ENCODE peak calls at places on chromosomes 16 and 17, in six cellular contexts. One of them, this sample, is unnamed.

GRCh38 chr17:44170499-44171201 is at the start of gene ASB16:
- DNase-seq in fibroblast of pulmonary artery: no peak
- DNase-seq in hepatic stellate cell: peak
- DNase-seq in anterior cingulate cortex: no peak
- DNase-seq in HTR-8/SVneo: no peak
- DNase-seq in activated CD4-positive, CD25-positive, alpha-beta regulatory T cell treated with anti-CD3 and anti-CD28 coated beads, Interleukin-2, amount 50 U/mL, for 16 hours: no peak
- DNase-seq in this sample: no peak

GRCh38 chr17:48505788-48506187 is 25.0 kb downstream of the HOXB1 start:
- DNase-seq in fibroblast of pulmonary artery: peak
- DNase-seq in hepatic stellate cell: peak
- DNase-seq in anterior cingulate cortex: no peak
- DNase-seq in HTR-8/SVneo: peak
- DNase-seq in activated CD4-positive, CD25-positive, alpha-beta regulatory T cell treated with anti-CD3 and anti-CD28 coated beads, Interleukin-2, amount 50 U/mL, for 16 hours: no peak
- DNase-seq in this sample: peak

GRCh38 chr17:38958756-38959155 is 8.4 kb downstream of the FBXO47 start:
- DNase-seq in fibroblast of pulmonary artery: peak
- DNase-seq in hepatic stellate cell: no peak
- DNase-seq in anterior cingulate cortex: no peak
- DNase-seq in HTR-8/SVneo: peak
- DNase-seq in activated CD4-positive, CD25-positive, alpha-beta regulatory T cell treated with anti-CD3 and anti-CD28 coated beads, Interleukin-2, amount 50 U/mL, for 16 hours: no peak
- DNase-seq in this sample: no peak

GRCh38 chr16:14248791-14249190 is 177.7 kb downstream of the MRTFB start:
- DNase-seq in fibroblast of pulmonary artery: no peak
- DNase-seq in hepatic stellate cell: no peak
- DNase-seq in anterior cingulate cortex: no peak
- DNase-seq in HTR-8/SVneo: no peak
- DNase-seq in activated CD4-positive, CD25-positive, alpha-beta regulatory T cell treated with anti-CD3 and anti-CD28 coated beads, Interleukin-2, amount 50 U/mL, for 16 hours: no peak
- DNase-seq in this sample: no peak

GRCh38 chr16:53091508-53092211 is 36.9 kb downstream of the CHD9 start:
- DNase-seq in fibroblast of pulmonary artery: peak
- DNase-seq in hepatic stellate cell: peak
- DNase-seq in anterior cingulate cortex: peak
- DNase-seq in HTR-8/SVneo: no peak
- DNase-seq in activated CD4-positive, CD25-positive, alpha-beta regulatory T cell treated with anti-CD3 and anti-CD28 coated beads, Interleukin-2, amount 50 U/mL, for 16 hours: no peak
- DNase-seq in this sample: no peak

GRCh38 chr17:44794699-44795413 is 35.2 kb downstream of the GJC1 start:
- DNase-seq in fibroblast of pulmonary artery: peak
- DNase-seq in hepatic stellate cell: peak
- DNase-seq in anterior cingulate cortex: no peak
- DNase-seq in HTR-8/SVneo: peak
- DNase-seq in activated CD4-positive, CD25-positive, alpha-beta regulatory T cell treated with anti-CD3 and anti-CD28 coated beads, Interleukin-2, amount 50 U/mL, for 16 hours: no peak
- DNase-seq in this sample: peak

GRCh38 chr16:3171181-3171854 is 16.7 kb upstream of the OR1F1 start:
- DNase-seq in fibroblast of pulmonary artery: no peak
- DNase-seq in hepatic stellate cell: no peak
- DNase-seq in anterior cingulate cortex: no peak
- DNase-seq in HTR-8/SVneo: no peak
- DNase-seq in activated CD4-positive, CD25-positive, alpha-beta regulatory T cell treated with anti-CD3 and anti-CD28 coated beads, Interleukin-2, amount 50 U/mL, for 16 hours: no peak
- DNase-seq in this sample: no peak

GRCh38 chr17:28599311-28600184 is 723 bp upstream of the SPAG5 start:
- DNase-seq in fibroblast of pulmonary artery: peak
- DNase-seq in hepatic stellate cell: peak
- DNase-seq in anterior cingulate cortex: peak
- DNase-seq in HTR-8/SVneo: peak
- DNase-seq in activated CD4-positive, CD25-positive, alpha-beta regulatory T cell treated with anti-CD3 and anti-CD28 coated beads, Interleukin-2, amount 50 U/mL, for 16 hours: peak
- DNase-seq in this sample: peak

GRCh38 chr16:65672960-65673359 is 551.1 kb upstream of the CDH11 start:
- DNase-seq in fibroblast of pulmonary artery: peak
- DNase-seq in hepatic stellate cell: no peak
- DNase-seq in anterior cingulate cortex: no peak
- DNase-seq in HTR-8/SVneo: no peak
- DNase-seq in activated CD4-positive, CD25-positive, alpha-beta regulatory T cell treated with anti-CD3 and anti-CD28 coated beads, Interleukin-2, amount 50 U/mL, for 16 hours: no peak
- DNase-seq in this sample: no peak

GRCh38 chr16:75265911-75266701 is 14.7 kb upstream of the BCAR1 start:
- DNase-seq in fibroblast of pulmonary artery: peak
- DNase-seq in hepatic stellate cell: peak
- DNase-seq in anterior cingulate cortex: no peak
- DNase-seq in HTR-8/SVneo: peak
- DNase-seq in activated CD4-positive, CD25-positive, alpha-beta regulatory T cell treated with anti-CD3 and anti-CD28 coated beads, Interleukin-2, amount 50 U/mL, for 16 hours: no peak
- DNase-seq in this sample: peak

GRCh38 chr17:56948491-56948890 is 12.4 kb downstream of the COIL start:
- DNase-seq in fibroblast of pulmonary artery: no peak
- DNase-seq in hepatic stellate cell: peak
- DNase-seq in anterior cingulate cortex: no peak
- DNase-seq in HTR-8/SVneo: no peak
- DNase-seq in activated CD4-positive, CD25-positive, alpha-beta regulatory T cell treated with anti-CD3 and anti-CD28 coated beads, Interleukin-2, amount 50 U/mL, for 16 hours: no peak
- DNase-seq in this sample: no peak

GRCh38 chr16:83792391-83792790 is 15.4 kb upstream of the HSBP1 start:
- DNase-seq in fibroblast of pulmonary artery: no peak
- DNase-seq in hepatic stellate cell: no peak
- DNase-seq in anterior cingulate cortex: no peak
- DNase-seq in HTR-8/SVneo: no peak
- DNase-seq in activated CD4-positive, CD25-positive, alpha-beta regulatory T cell treated with anti-CD3 and anti-CD28 coated beads, Interleukin-2, amount 50 U/mL, for 16 hours: no peak
- DNase-seq in this sample: peak

GRCh38 chr17:1908699-1909309 is 79.0 kb downstream of the RPA1 start:
- DNase-seq in fibroblast of pulmonary artery: peak
- DNase-seq in hepatic stellate cell: peak
- DNase-seq in anterior cingulate cortex: no peak
- DNase-seq in HTR-8/SVneo: peak
- DNase-seq in activated CD4-positive, CD25-positive, alpha-beta regulatory T cell treated with anti-CD3 and anti-CD28 coated beads, Interleukin-2, amount 50 U/mL, for 16 hours: no peak
- DNase-seq in this sample: peak

GRCh38 chr17:66367112-66367511 is 64.7 kb downstream of the PRKCA start:
- DNase-seq in fibroblast of pulmonary artery: no peak
- DNase-seq in hepatic stellate cell: no peak
- DNase-seq in anterior cingulate cortex: no peak
- DNase-seq in HTR-8/SVneo: no peak
- DNase-seq in activated CD4-positive, CD25-positive, alpha-beta regulatory T cell treated with anti-CD3 and anti-CD28 coated beads, Interleukin-2, amount 50 U/mL, for 16 hours: no peak
- DNase-seq in this sample: no peak

GRCh38 chr17:56785396-56785795 is 48.3 kb downstream of the C17orf67 start:
- DNase-seq in fibroblast of pulmonary artery: peak
- DNase-seq in hepatic stellate cell: no peak
- DNase-seq in anterior cingulate cortex: no peak
- DNase-seq in HTR-8/SVneo: peak
- DNase-seq in activated CD4-positive, CD25-positive, alpha-beta regulatory T cell treated with anti-CD3 and anti-CD28 coated beads, Interleukin-2, amount 50 U/mL, for 16 hours: no peak
- DNase-seq in this sample: no peak

GRCh38 chr16:79677799-79678525 is 77.4 kb upstream of the MAF start:
- DNase-seq in fibroblast of pulmonary artery: no peak
- DNase-seq in hepatic stellate cell: no peak
- DNase-seq in anterior cingulate cortex: no peak
- DNase-seq in HTR-8/SVneo: no peak
- DNase-seq in activated CD4-positive, CD25-positive, alpha-beta regulatory T cell treated with anti-CD3 and anti-CD28 coated beads, Interleukin-2, amount 50 U/mL, for 16 hours: no peak
- DNase-seq in this sample: no peak

GRCh38 chr16:89811321-89811720 is 5.1 kb downstream of the FANCA start:
- DNase-seq in fibroblast of pulmonary artery: no peak
- DNase-seq in hepatic stellate cell: no peak
- DNase-seq in anterior cingulate cortex: no peak
- DNase-seq in HTR-8/SVneo: no peak
- DNase-seq in activated CD4-positive, CD25-positive, alpha-beta regulatory T cell treated with anti-CD3 and anti-CD28 coated beads, Interleukin-2, amount 50 U/mL, for 16 hours: no peak
- DNase-seq in this sample: no peak

GRCh38 chr16:21088646-21089538 is 61.8 kb downstream of the DNAH3 start:
- DNase-seq in fibroblast of pulmonary artery: no peak
- DNase-seq in hepatic stellate cell: no peak
- DNase-seq in anterior cingulate cortex: no peak
- DNase-seq in HTR-8/SVneo: no peak
- DNase-seq in activated CD4-positive, CD25-positive, alpha-beta regulatory T cell treated with anti-CD3 and anti-CD28 coated beads, Interleukin-2, amount 50 U/mL, for 16 hours: no peak
- DNase-seq in this sample: no peak

GRCh38 chr17:21299981-21300600 is 15.6 kb downstream of the MAP2K3 start:
- DNase-seq in fibroblast of pulmonary artery: no peak
- DNase-seq in hepatic stellate cell: no peak
- DNase-seq in anterior cingulate cortex: no peak
- DNase-seq in HTR-8/SVneo: no peak
- DNase-seq in activated CD4-positive, CD25-positive, alpha-beta regulatory T cell treated with anti-CD3 and anti-CD28 coated beads, Interleukin-2, amount 50 U/mL, for 16 hours: no peak
- DNase-seq in this sample: no peak

GRCh38 chr17:17921192-17922082 is 50.8 kb downstream of the TOM1L2 start:
- DNase-seq in fibroblast of pulmonary artery: peak
- DNase-seq in hepatic stellate cell: peak
- DNase-seq in anterior cingulate cortex: no peak
- DNase-seq in HTR-8/SVneo: peak
- DNase-seq in activated CD4-positive, CD25-positive, alpha-beta regulatory T cell treated with anti-CD3 and anti-CD28 coated beads, Interleukin-2, amount 50 U/mL, for 16 hours: no peak
- DNase-seq in this sample: no peak

GRCh38 chr17:2990396-2990795 is 73.0 kb downstream of the OR1D5 start:
- DNase-seq in fibroblast of pulmonary artery: no peak
- DNase-seq in hepatic stellate cell: no peak
- DNase-seq in anterior cingulate cortex: no peak
- DNase-seq in HTR-8/SVneo: no peak
- DNase-seq in activated CD4-positive, CD25-positive, alpha-beta regulatory T cell treated with anti-CD3 and anti-CD28 coated beads, Interleukin-2, amount 50 U/mL, for 16 hours: no peak
- DNase-seq in this sample: no peak

GRCh38 chr16:85220125-85220839 is 108.0 kb upstream of the CIBAR2 start:
- DNase-seq in fibroblast of pulmonary artery: peak
- DNase-seq in hepatic stellate cell: peak
- DNase-seq in anterior cingulate cortex: peak
- DNase-seq in HTR-8/SVneo: no peak
- DNase-seq in activated CD4-positive, CD25-positive, alpha-beta regulatory T cell treated with anti-CD3 and anti-CD28 coated beads, Interleukin-2, amount 50 U/mL, for 16 hours: no peak
- DNase-seq in this sample: no peak

GRCh38 chr17:3208484-3208883 is 1.0 kb downstream of the OR1A1 start:
- DNase-seq in fibroblast of pulmonary artery: no peak
- DNase-seq in hepatic stellate cell: no peak
- DNase-seq in anterior cingulate cortex: no peak
- DNase-seq in HTR-8/SVneo: no peak
- DNase-seq in activated CD4-positive, CD25-positive, alpha-beta regulatory T cell treated with anti-CD3 and anti-CD28 coated beads, Interleukin-2, amount 50 U/mL, for 16 hours: no peak
- DNase-seq in this sample: no peak

GRCh38 chr16:5228369-5228768 is 130.8 kb upstream of the EEF2KMT start:
- DNase-seq in fibroblast of pulmonary artery: no peak
- DNase-seq in hepatic stellate cell: no peak
- DNase-seq in anterior cingulate cortex: no peak
- DNase-seq in HTR-8/SVneo: no peak
- DNase-seq in activated CD4-positive, CD25-positive, alpha-beta regulatory T cell treated with anti-CD3 and anti-CD28 coated beads, Interleukin-2, amount 50 U/mL, for 16 hours: no peak
- DNase-seq in this sample: no peak

GRCh38 chr17:56478836-56479447 is 114.6 kb upstream of the NOG start:
- DNase-seq in fibroblast of pulmonary artery: peak
- DNase-seq in hepatic stellate cell: peak
- DNase-seq in anterior cingulate cortex: no peak
- DNase-seq in HTR-8/SVneo: peak
- DNase-seq in activated CD4-positive, CD25-positive, alpha-beta regulatory T cell treated with anti-CD3 and anti-CD28 coated beads, Interleukin-2, amount 50 U/mL, for 16 hours: no peak
- DNase-seq in this sample: peak

GRCh38 chr16:79758615-79759346 is 158.2 kb upstream of the MAF start:
- DNase-seq in fibroblast of pulmonary artery: no peak
- DNase-seq in hepatic stellate cell: no peak
- DNase-seq in anterior cingulate cortex: no peak
- DNase-seq in HTR-8/SVneo: no peak
- DNase-seq in activated CD4-positive, CD25-positive, alpha-beta regulatory T cell treated with anti-CD3 and anti-CD28 coated beads, Interleukin-2, amount 50 U/mL, for 16 hours: no peak
- DNase-seq in this sample: no peak

This sample was measured in HT-29.